ENCODE peak calls at places on chromosomes 12 and 14, in four cellular contexts. I is RWPE2, B is colonic mucosa, H is aorta. R is an unnamed sample. For H3K4me1 and H3K9me3, the result is how much of the 10 kb centered on the place peaks cover.

GRCh38 chr14:101973356-101973755 is 9.0 kb downstream of the DYNC1H1 start:
- DNase-seq in I (no peak), B (no peak), H (no peak), R (no peak)

GRCh38 chr14:33271216-33271615 is 332.5 kb downstream of the NPAS3 start:
- DNase-seq in I (no peak), B (no peak), H (no peak), R (no peak)

GRCh38 chr12:50517456-50518048 is 12.8 kb downstream of the DIP2B start:
- DNase-seq in I (no peak), B (no peak), H (no peak), R (no peak)

GRCh38 chr14:51650721-51651387 is 856 bp upstream of the FRMD6 start:
- DNase-seq in I (peak), B (peak), H (no peak), R (peak)

GRCh38 chr14:92464716-92465115 is 48.9 kb upstream of the RIN3 start:
- DNase-seq in I (no peak), B (no peak), H (no peak), R (no peak)

GRCh38 chr14:90454041-90455000 is 57.5 kb downstream of the CALM1 start:
- DNase-seq in I (no peak), B (peak), H (peak), R (peak)

GRCh38 chr12:87801860-87802720 is 227.1 kb downstream of the C12orf50 start:
- DNase-seq in I (no peak), B (no peak), H (no peak), R (no peak)

GRCh38 chr12:57902371-57903042 is 38.9 kb upstream of the ATP23 start:
- DNase-seq in I (no peak), B (no peak), H (no peak), R (no peak)

GRCh38 chr12:106747973-106748436 is 26.5 kb upstream of the RIC8B start:
- DNase-seq in I (no peak), B (no peak), H (no peak), R (no peak)

GRCh38 chr14:101462726-101463565 is 98.3 kb upstream of the DIO3 start:
- DNase-seq in I (peak), B (no peak), H (no peak), R (no peak)

GRCh38 chr14:35140718-35141581 is 18.6 kb downstream of the PRORP start:
- DNase-seq in I (no peak), B (no peak), H (no peak), R (no peak)

GRCh38 chr14:92496458-92496857 is 17.1 kb upstream of the RIN3 start:
- DNase-seq in I (peak), B (peak), H (no peak), R (no peak)

GRCh38 chr12:102504280-102504679 is 23.9 kb upstream of the IGF1 start:
- DNase-seq in I (no peak), B (no peak), H (no peak), R (no peak)

GRCh38 chr12:89949457-89950195 is 241.0 kb upstream of the ATP2B1 start:
- DNase-seq in I (no peak), B (peak), H (no peak), R (no peak)

GRCh38 chr12:26338574-26339572 is 143.5 kb downstream of the SSPN start:
- DNase-seq in I (no peak), B (no peak), H (no peak), R (no peak)

GRCh38 chr12:92356405-92356804 is 210.8 kb upstream of the BTG1 start:
- DNase-seq in I (no peak), B (no peak), H (no peak), R (no peak)

GRCh38 chr12:6478406-6478805 is 7.9 kb upstream of the VAMP1 start:
- DNase-seq in I (no peak), B (no peak), H (no peak), R (no peak)

GRCh38 chr12:87922721-87923120 is 106.5 kb downstream of the C12orf50 start:
- DNase-seq in I (no peak), B (no peak), H (no peak), R (no peak)

GRCh38 chr14:79825046-79825521 is 386.2 kb downstream of the DIO2 start:
- DNase-seq in I (no peak), B (no peak), H (no peak), R (no peak)

GRCh38 chr12:100187857-100188519 is 12.6 kb upstream of the ACTR6 start:
- DNase-seq in I (no peak), B (no peak), H (no peak), R (no peak)

GRCh38 chr12:64181504-64182291 is 40.4 kb downstream of the KICS2 start:
- DNase-seq in I (peak), B (peak), H (no peak), R (peak)

GRCh38 chr14:106845286-106846087 is 1319.1 kb downstream of the TMEM121 start:
- DNase-seq in I (peak), B (peak), H (no peak), R (peak)

GRCh38 chr12:82650627-82651337 is 35.9 kb upstream of the TMTC2 start:
- DNase-seq in I (peak), B (peak), H (no peak), R (peak)

GRCh38 chr14:101193126-101193844 is 289.8 kb upstream of the RTL1 start:
- DNase-seq in I (peak), B (no peak), H (no peak), R (no peak)

GRCh38 chr12:126895946-126896520 is 1370.9 kb upstream of the TMEM132C start:
- DNase-seq in I (no peak), B (no peak), H (no peak), R (no peak)

GRCh38 chr14:23160924-23161522 is 22.4 kb downstream of the SLC7A8 start:
- DNase-seq in I (peak), B (peak), H (no peak), R (no peak)

GRCh38 chr14:33486499-33486898 is 464.4 kb downstream of the EGLN3 start:
- DNase-seq in I (no peak), B (no peak), H (no peak), R (no peak)

GRCh38 chr12:93040367-93040766 is 111.3 kb upstream of the EEA1 start:
- DNase-seq in I (no peak), B (no peak), H (no peak), R (no peak)

GRCh38 chr12:8681129-8681902 is 16.5 kb upstream of the RIMKLB start:
- DNase-seq in I (peak), B (no peak), H (no peak), R (peak)

GRCh38 chr12:39723831-39724230 is 104.2 kb upstream of the ABCD2 start:
- DNase-seq in I (no peak), B (no peak), H (peak), R (no peak)

GRCh38 chr12:50198829-50199228 is 31.7 kb upstream of the CERS5 start:
- DNase-seq in I (no peak), B (no peak), H (no peak), R (no peak)

GRCh38 chr12:50742776-50743175 is 21.1 kb upstream of the ATF1 start:
- DNase-seq in I (no peak), B (no peak), H (no peak), R (no peak)

GRCh38 chr12:123602651-123603195 is 824 bp downstream of the DDX55 start:
- DNase-seq in I (no peak), B (no peak), H (no peak), R (peak)

GRCh38 chr12:131223791-131224567 is 270.3 kb downstream of the ADGRD1 start:
- DNase-seq in I (peak), B (peak), H (peak), R (peak)

GRCh38 chr12:58295268-58295667 is 353.9 kb downstream of the ATP23 start:
- DNase-seq in I (no peak), B (no peak), H (no peak), R (no peak)

GRCh38 chr14:61568572-61569011 is 126.7 kb upstream of the HIF1A start:
- DNase-seq in I (no peak), B (peak), H (no peak), R (no peak)

DNA sequence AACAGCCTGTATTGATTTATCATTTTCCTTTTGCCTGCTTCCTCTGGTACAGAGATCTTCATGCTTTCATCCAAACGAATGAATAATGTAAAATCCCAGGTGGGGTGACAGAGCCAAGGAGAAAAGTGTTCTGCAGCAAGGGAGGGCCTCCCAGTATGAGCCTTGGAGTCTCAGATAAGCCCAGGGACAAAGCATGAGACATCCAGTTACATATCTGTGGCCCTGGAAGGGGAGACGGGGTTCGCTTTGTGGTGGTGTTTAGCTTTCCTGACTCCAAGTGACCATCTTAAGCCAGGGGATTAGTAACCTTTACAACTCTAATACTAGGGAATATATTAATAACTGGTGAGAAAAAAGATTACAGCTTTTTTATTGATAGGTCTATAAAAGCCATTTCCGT is 177.1 kb downstream of the ETV6 start:
- DNase-seq in I (no peak), B (no peak), H (no peak), R (no peak)
- H3K4me1 ChIP-seq in I (under half), B (under half), H (under half), R (under half)

GRCh38 chr12:34393821-34394150 is 371.5 kb downstream of the ALG10 start:
- DNase-seq in I (no peak), B (peak), H (peak), R (no peak)

GRCh38 chr12:34392741-34393085 is 370.4 kb downstream of the ALG10 start:
- DNase-seq in I (peak), B (no peak), H (peak), R (peak)

GRCh38 chr12:34393086-34393820 is 371.0 kb downstream of the ALG10 start:
- DNase-seq in I (peak), B (no peak), H (peak), R (no peak)

GRCh38 chr12:34395056-34396005 is 373.0 kb downstream of the ALG10 start:
- DNase-seq in I (peak), B (peak), H (peak), R (peak)

DNA sequence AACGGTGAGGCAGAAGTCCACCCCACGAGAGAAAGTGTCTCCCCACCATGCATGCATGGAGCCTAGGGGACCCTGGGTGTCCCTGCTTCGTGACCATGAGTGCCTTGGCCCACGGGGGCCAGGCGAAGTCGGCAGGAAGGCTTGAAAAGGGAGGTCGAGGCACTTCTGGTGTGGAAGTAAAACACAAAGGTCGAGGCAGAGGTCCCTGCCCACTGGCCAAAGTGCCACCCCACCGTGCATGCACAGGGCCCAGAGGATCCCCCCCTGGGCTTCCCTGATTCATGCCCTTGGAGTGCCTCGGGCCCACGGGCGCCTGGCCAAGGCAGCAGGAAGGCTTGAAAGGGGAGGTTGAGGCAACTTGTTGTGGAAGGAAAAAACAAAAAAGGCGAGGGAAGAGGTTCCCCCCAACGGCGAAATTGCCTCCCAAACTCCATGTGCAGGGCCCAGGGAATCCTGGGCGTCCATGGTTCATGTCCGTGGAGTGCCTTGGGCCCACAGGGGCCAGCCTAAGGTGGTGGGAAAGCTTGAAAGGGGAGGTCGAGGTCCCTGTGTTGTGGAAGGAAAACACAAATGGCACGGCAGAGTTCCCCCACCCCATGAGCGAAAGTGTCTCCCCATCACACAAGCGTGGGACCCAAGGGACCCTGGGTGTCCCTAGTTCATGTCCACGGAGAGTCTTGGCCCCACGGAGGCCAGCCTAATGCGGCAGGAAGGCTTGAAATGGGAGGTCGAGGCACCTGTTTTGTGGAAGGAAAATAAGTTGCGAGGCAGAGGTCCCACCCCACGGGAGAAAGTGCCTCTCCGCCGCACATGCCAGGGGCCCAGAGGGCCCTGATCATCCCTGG is 372.1 kb downstream of the ALG10 start:
- DNase-seq in I (peak), B (peak), H (peak), R (peak)
- H3K9me3 ChIP-seq in I (under half), B (under half), H (under half), R (under half)

GRCh38 chr12:32535260-32535999 is 136.1 kb downstream of the FGD4 start:
- DNase-seq in I (no peak), B (peak), H (peak), R (no peak)
- H3K4me3 ChIP-seq in I (no peak), B (no peak), H (peak), R (no peak)

GRCh38 chr12:53069621-53070410 is 9.4 kb downstream of the SPRYD3 start:
- DNase-seq in I (no peak), B (peak), H (peak), R (no peak)
- H3K4me1 ChIP-seq in I (under half), B (under half), H (under half), R (under half)

DNA sequence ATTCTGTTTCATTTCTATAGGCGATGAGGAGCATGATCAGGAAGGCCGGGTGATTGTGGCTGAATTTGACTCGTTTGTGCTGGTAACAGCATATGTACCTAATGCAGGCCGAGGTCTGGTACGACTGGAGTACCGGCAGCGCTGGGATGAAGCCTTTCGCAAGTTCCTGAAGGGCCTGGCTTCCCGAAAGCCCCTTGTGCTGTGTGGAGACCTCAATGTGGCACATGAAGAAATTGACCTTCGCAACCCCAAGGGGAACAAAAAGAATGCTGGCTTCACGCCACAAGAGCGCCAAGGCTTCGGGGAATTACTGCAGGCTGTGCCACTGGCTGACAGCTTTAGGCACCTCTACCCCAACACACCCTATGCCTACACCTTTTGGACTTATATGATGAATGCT is 1.9 kb downstream of the APEX1 start:
- DNase-seq in I (no peak), B (no peak), H (peak), R (no peak)
- H3K9me3 ChIP-seq in I (under half), B (under half), H (under half), R (under half)

GRCh38 chr14:104827173-104828055 is 26.5 kb downstream of the ZBTB42 start:
- DNase-seq in I (peak), B (peak), H (no peak), R (peak)
- H3K4me3 ChIP-seq in I (peak), B (peak), H (no peak), R (peak)

DNA sequence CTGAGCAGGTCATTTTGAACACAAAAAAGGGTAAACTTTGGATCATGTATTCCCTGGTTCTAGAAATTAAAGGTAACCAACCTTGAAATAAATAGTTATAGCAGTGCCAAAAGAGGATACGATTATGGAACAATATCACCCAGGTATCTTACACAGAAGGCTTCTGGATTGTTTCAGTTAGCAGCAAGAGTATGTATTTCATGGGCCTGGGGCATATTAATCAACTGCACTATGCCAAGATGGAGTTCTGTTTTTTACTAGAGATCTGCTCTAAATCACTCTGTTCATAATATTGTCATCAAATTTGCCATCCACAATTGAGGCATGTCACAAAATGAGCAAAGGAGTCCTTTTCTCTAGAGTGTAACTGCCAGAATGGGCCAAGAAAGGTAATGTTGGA is 357.1 kb downstream of the RAD51B start:
- DNase-seq in I (no peak), B (no peak), H (no peak), R (no peak)
- H3K4me1 ChIP-seq in I (under half), B (under half), H (under half), R (under half)

GRCh38 chr14:65704850-65705249 is 292.3 kb downstream of the FUT8 start:
- DNase-seq in I (no peak), B (no peak), H (no peak), R (no peak)

GRCh38 chr14:65703996-65704395 is 291.5 kb downstream of the FUT8 start:
- DNase-seq in I (no peak), B (no peak), H (no peak), R (no peak)

GRCh38 chr14:65704412-65704811 is 291.9 kb downstream of the FUT8 start:
- DNase-seq in I (no peak), B (no peak), H (no peak), R (no peak)

DNA sequence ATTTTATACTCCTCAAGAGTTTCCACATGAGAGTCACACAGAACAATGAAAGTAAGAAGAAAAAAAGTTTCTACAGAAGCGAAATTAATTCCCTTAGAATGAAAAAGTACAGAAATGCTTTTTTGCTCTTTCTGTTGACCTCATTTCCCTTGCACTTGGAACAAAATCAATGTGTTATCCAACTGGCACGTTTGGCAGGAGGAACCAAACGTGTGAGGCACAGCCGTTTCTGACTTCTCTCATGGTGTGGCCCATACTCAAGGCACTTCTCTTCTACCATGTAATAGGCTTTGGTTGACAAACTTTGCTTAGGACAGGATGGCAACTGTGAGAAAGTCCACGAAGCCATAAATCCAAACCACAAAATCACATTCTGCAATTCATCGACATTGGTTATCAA is 297.0 kb downstream of the FUT8 start:
- DNase-seq in I (no peak), B (no peak), H (no peak), R (no peak)
- H3K9me3 ChIP-seq in I (under half), B (under half), H (under half), R (under half)

R was measured in Caco-2.